ENCODE peak calls at places on chromosomes 4 and X, in ten cellular contexts. N is mucosa of descending colon, E is tibial artery, T is thoracic aorta, Z is IMR-90, Y is hepatocyte, X is SK-N-SH, H is PC-9, L is cardiac muscle cell, K is lower lobe of right lung. Q is an unnamed sample. For H3K9me3, the result is how much of the 10 kb centered on the place peaks cover.

GRCh38 chrX:105190252-105190853 is 30.1 kb downstream of the TEX13A start:
- DNase-seq in N (no peak), E (no peak), T (no peak), Z (peak), Y (peak), X (peak), H (peak), L (peak), K (no peak), Q (no peak)

GRCh38 chr4:55754754-55755350 is 64.7 kb upstream of the EXOC1L start:
- DNase-seq in N (no peak), E (no peak), T (no peak), Z (peak), Y (no peak), X (no peak), H (no peak), L (no peak), K (no peak), Q (no peak)

GRCh38 chr4:75940692-75941253 is at the start of gene NAAA:
- DNase-seq in N (peak), E (peak), T (peak), Z (peak), Y (peak), X (peak), H (peak), L (peak), K (peak), Q (no peak)

GRCh38 chr4:25406081-25406692 is 29.1 kb downstream of the ANAPC4 start:
- DNase-seq in N (no peak), E (no peak), T (no peak), Z (peak), Y (no peak), X (no peak), H (no peak), L (no peak), K (no peak), Q (peak)

GRCh38 chrX:13383907-13384306 is 64.1 kb upstream of the ATXN3L start:
- DNase-seq in N (no peak), E (no peak), T (no peak), Z (no peak), Y (no peak), X (no peak), H (no peak), L (no peak), K (no peak), Q (no peak)

GRCh38 chr4:176034936-176035335 is 30.7 kb upstream of the WDR17 start:
- DNase-seq in N (no peak), E (no peak), T (no peak), Z (no peak), Y (no peak), X (no peak), H (no peak), L (no peak), K (no peak), Q (no peak)

GRCh38 chr4:55673424-55673823 is 37.3 kb upstream of the NMU start:
- DNase-seq in N (no peak), E (no peak), T (no peak), Z (no peak), Y (no peak), X (no peak), H (no peak), L (no peak), K (no peak), Q (no peak)

GRCh38 chr4:153061971-153062370 is 125.8 kb downstream of the FHDC1 start:
- DNase-seq in N (no peak), E (no peak), T (no peak), Z (no peak), Y (no peak), X (no peak), H (no peak), L (no peak), K (no peak), Q (no peak)

GRCh38 chr4:107951551-107951950 is 20.2 kb downstream of the CYP2U1 start:
- DNase-seq in N (no peak), E (no peak), T (no peak), Z (peak), Y (peak), X (no peak), H (no peak), L (no peak), K (no peak), Q (peak)

GRCh38 chr4:157225096-157225495 is 4.6 kb downstream of the GRIA2 start:
- DNase-seq in N (no peak), E (no peak), T (no peak), Z (no peak), Y (no peak), X (no peak), H (no peak), L (no peak), K (no peak), Q (no peak)

GRCh38 chrX:2568125-2568524 is 67.3 kb upstream of the DHRSX start:
- DNase-seq in N (no peak), E (no peak), T (no peak), Z (no peak), Y (no peak), X (no peak), H (no peak), L (no peak), K (no peak), Q (no peak)

GRCh38 chr4:148007303-148007702 is 275.4 kb downstream of the ARHGAP10 start:
- DNase-seq in N (no peak), E (no peak), T (no peak), Z (peak), Y (peak), X (no peak), H (peak), L (no peak), K (no peak), Q (peak)

GRCh38 chr4:48970471-48970921 is 15.6 kb upstream of the CWH43 start:
- DNase-seq in N (no peak), E (no peak), T (no peak), Z (peak), Y (no peak), X (no peak), H (peak), L (no peak), K (no peak), Q (peak)

GRCh38 chrX:39630344-39630743 is 467.4 kb downstream of the BCOR start:
- DNase-seq in N (no peak), E (no peak), T (no peak), Z (no peak), Y (no peak), X (no peak), H (no peak), L (no peak), K (no peak), Q (no peak)

GRCh38 chrX:14936561-14936960 is 63.3 kb downstream of the MOSPD2 start:
- DNase-seq in N (no peak), E (no peak), T (no peak), Z (peak), Y (peak), X (no peak), H (peak), L (no peak), K (peak), Q (peak)

GRCh38 chr4:168221298-168221697 is 97.3 kb downstream of the DDX60 start:
- DNase-seq in N (no peak), E (no peak), T (no peak), Z (peak), Y (no peak), X (no peak), H (no peak), L (no peak), K (no peak), Q (peak)

GRCh38 chr4:115969756-115970155 is 856.3 kb upstream of the NDST4 start:
- DNase-seq in N (no peak), E (no peak), T (no peak), Z (no peak), Y (no peak), X (no peak), H (no peak), L (no peak), K (no peak), Q (no peak)

GRCh38 chr4:107893171-107894137 is 37.9 kb upstream of the CYP2U1 start:
- DNase-seq in N (no peak), E (no peak), T (no peak), Z (peak), Y (no peak), X (no peak), H (no peak), L (no peak), K (no peak), Q (no peak)

GRCh38 chr4:88244821-88245579 is 39.4 kb downstream of the PPM1K start:
- DNase-seq in N (no peak), E (no peak), T (no peak), Z (no peak), Y (no peak), X (no peak), H (no peak), L (no peak), K (no peak), Q (no peak)

GRCh38 chr4:26077840-26078239 is 163.8 kb downstream of the SMIM20 start:
- DNase-seq in N (no peak), E (no peak), T (no peak), Z (no peak), Y (no peak), X (no peak), H (no peak), L (no peak), K (no peak), Q (no peak)

GRCh38 chr4:118352843-118353373 is at the start of gene PRSS12:
- DNase-seq in N (peak), E (no peak), T (no peak), Z (peak), Y (peak), X (peak), H (peak), L (peak), K (peak), Q (peak)

GRCh38 chrX:56554870-56555269 is 8.6 kb upstream of the UBQLN2 start:
- DNase-seq in N (no peak), E (no peak), T (no peak), Z (no peak), Y (peak), X (no peak), H (no peak), L (no peak), K (no peak), Q (no peak)

GRCh38 chr4:71609159-71609558 is 174.7 kb downstream of the GC start:
- DNase-seq in N (no peak), E (no peak), T (no peak), Z (no peak), Y (no peak), X (no peak), H (no peak), L (no peak), K (no peak), Q (no peak)

GRCh38 chr4:12595489-12595888 is 888.7 kb downstream of the RAB28 start:
- DNase-seq in N (no peak), E (no peak), T (no peak), Z (no peak), Y (no peak), X (no peak), H (no peak), L (no peak), K (no peak), Q (no peak)

DNA sequence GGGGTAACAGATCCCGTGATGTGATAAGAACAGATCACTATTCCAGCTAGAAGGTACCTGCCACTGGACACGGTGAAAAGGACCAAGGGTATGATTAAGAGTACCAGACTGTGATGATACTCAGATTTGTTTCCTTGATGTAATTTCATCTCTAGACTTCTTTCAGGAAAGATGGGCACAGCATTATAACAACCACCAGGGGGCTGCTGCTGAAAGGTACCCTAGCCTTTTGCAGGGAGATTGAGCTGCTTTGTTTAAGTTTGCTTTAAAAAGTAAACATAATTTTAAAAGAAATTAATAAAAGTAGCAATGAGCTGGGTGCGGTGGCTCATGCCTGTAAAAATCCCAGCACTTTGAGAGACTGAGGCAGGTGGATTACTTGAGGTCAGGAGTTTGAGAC is 145.4 kb downstream of the EMCN start:
- DNase-seq in N (no peak), E (no peak), T (no peak), Z (no peak), Y (peak), X (peak), H (no peak), L (peak), K (no peak), Q (no peak)
- TF ChIP-seq CTCF in N (no peak), E (no peak), T (no peak), Z (peak), Y (peak), X (peak), H (peak), L (peak), K (no peak), Q (peak)

GRCh38 chrX:64196606-64197005 is 8.9 kb downstream of the AMER1 start:
- DNase-seq in N (no peak), E (no peak), T (no peak), Z (no peak), Y (no peak), X (no peak), H (no peak), L (no peak), K (no peak), Q (no peak)
- H3K9me3 ChIP-seq in N (under half), E (under half), T (under half), Z (under half), Y (under half), X (under half), H (under half), L (under half), K (under half), Q (under half)

GRCh38 chr4:170198742-170199141 is 109.0 kb upstream of the AADAT start:
- DNase-seq in N (no peak), E (no peak), T (no peak), Z (no peak), Y (no peak), X (no peak), H (no peak), L (no peak), K (no peak), Q (no peak)
- TF ChIP-seq CTCF in N (no peak), E (no peak), T (no peak), Z (peak), Y (peak), X (peak), H (peak), L (no peak), K (no peak), Q (no peak)

GRCh38 chr4:129059028-129059427 is 34.3 kb downstream of the SCLT1 start:
- DNase-seq in N (no peak), E (no peak), T (no peak), Z (no peak), Y (no peak), X (no peak), H (no peak), L (no peak), K (no peak), Q (no peak)
- H3K9me3 ChIP-seq in N (half or more), E (half or more), T (half or more), Z (under half), Y (under half), X (under half), H (under half), L (under half), K (half or more), Q (under half)

GRCh38 chrX:43469391-43470054 is 186.6 kb upstream of the MAOA start:
- DNase-seq in N (no peak), E (no peak), T (no peak), Z (no peak), Y (no peak), X (no peak), H (no peak), L (no peak), K (no peak), Q (no peak)

DNA sequence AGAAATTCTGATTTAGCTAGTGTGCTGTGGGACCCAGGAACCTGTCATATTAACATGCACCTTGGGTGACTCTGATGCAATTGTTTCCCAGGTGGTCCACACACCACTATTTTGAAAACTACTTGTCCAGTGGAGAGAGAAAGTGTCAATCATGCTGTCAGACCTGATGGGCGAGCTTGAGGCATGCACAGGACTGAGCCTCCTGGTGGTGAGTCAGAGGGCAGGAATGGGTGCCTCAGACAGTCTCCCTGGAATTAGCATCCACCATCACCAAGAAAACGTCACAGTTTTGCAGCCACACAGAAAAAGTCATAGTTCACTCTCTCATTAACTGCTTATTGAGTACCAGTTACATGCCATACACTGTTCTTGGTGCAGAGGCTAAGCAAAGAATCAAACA is 181.8 kb upstream of the MAOA start:
- DNase-seq in N (no peak), E (no peak), T (no peak), Z (no peak), Y (no peak), X (no peak), H (peak), L (no peak), K (no peak), Q (no peak)
- TF ChIP-seq CTCF in N (no peak), E (no peak), T (no peak), Z (no peak), Y (no peak), X (no peak), H (no peak), L (no peak), K (no peak), Q (no peak)

DNA sequence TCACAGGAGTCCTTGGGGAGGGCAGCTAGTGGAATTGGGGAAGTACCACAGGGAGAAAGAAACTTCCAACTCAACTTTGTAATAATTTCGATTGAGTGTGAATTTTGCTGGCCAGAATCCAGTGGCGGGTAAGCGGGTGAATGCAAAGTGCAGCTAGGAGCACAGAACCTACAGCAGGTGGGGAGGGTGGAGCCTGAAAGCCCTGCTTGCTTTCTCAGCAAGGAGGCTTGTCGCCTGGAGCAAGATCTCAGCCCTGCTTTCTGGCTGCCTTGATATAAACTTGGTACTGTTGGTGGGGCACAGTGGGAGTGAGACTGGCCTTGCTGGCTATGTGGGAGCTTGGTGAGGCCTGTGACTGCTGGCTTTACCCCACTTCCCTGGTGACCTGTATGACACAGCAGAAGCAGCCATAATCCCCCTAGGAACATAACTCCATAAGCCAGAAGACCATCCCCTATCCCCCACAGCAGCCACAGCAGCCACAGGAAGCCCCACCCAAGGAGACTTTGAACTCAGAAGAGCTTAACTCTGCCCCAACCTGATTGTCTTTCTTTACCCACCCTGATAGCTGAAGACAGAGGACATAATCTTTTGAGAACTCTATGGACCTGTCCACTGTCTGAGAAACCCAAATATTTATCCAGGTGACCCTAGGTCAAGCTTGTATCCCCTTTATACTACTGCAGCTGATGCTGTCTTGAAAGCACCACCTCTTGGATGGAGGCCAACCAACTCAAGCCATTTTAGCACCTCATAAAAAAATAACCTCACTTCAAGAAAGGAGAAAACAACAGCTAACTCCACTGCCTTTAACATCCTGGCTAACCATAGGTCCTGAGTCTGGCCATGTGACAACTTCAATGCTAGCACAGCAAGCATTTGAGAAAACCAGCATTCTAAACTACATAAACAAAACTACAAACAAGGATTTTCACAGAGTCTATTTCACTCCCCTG is 87.2 kb upstream of the PDE5A start:
- DNase-seq in N (peak), E (no peak), T (no peak), Z (no peak), Y (no peak), X (no peak), H (no peak), L (no peak), K (no peak), Q (no peak)
- H3K9me3 ChIP-seq in N (under half), E (under half), T (under half), Z (under half), Y (under half), X (under half), H (under half), L (under half), K (under half), Q (under half)

DNA sequence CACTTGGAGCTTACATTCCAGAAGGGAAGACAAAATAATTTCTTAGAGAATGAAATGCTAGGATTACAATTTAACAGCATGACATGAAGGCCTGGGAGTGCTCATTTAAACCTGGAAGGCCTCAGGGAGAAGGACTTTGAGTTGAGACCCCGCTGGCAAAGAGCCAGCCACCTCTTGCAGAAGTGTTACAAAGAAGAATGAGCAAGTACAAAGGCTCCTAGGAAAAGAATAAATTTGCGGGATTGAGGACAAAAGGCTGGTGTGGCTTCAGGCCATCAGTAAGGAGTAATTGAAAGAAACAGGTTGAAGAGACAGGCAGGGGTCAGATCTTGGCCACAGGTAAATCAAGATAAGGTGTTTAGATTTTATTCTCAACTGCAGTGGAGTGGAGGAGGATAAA is 3.1 kb upstream of the ELOVL6 start:
- DNase-seq in N (no peak), E (no peak), T (no peak), Z (no peak), Y (no peak), X (no peak), H (no peak), L (peak), K (no peak), Q (no peak)
- TF ChIP-seq CTCF in N (no peak), E (no peak), T (no peak), Z (no peak), Y (no peak), X (no peak), H (no peak), L (no peak), K (no peak), Q (no peak)

GRCh38 chr4:141642711-141643110 is 6.3 kb downstream of the IL15 start:
- DNase-seq in N (no peak), E (no peak), T (no peak), Z (no peak), Y (no peak), X (no peak), H (no peak), L (no peak), K (no peak), Q (no peak)
- H3K9me3 ChIP-seq in N (under half), E (under half), T (under half), Z (under half), Y (under half), X (under half), H (under half), L (under half), K (under half), Q (under half)